ENCODE peak calls at places on chromosomes 6 and 20, in four cellular contexts. One of them, this sample, is unnamed.

GRCh38 chr6:11810039-11810541 is 31.5 kb upstream of the ADTRP start:
- DNase-seq in fibroblast of the aortic adventitia: peak; percentile 96
- DNase-seq in lower leg skin: peak; percentile 68
- DNase-seq in mesothelial cell of epicardium: no peak
- DNase-seq in this sample: no peak

GRCh38 chr6:69026243-69026642 is 391.2 kb downstream of the ADGRB3 start:
- DNase-seq in fibroblast of the aortic adventitia: peak; percentile 2
- DNase-seq in lower leg skin: no peak
- DNase-seq in mesothelial cell of epicardium: no peak
- DNase-seq in this sample: no peak

GRCh38 chr6:142387997-142388815 is 86.4 kb downstream of the ADGRG6 start:
- DNase-seq in fibroblast of the aortic adventitia: peak; percentile 81
- DNase-seq in mesothelial cell of epicardium: no peak
- DNase-seq in lower leg skin: no peak
- DNase-seq in this sample: no peak

GRCh38 chr6:145891126-145891525 is 73.0 kb downstream of the SHPRH start:
- DNase-seq in lower leg skin: no peak
- DNase-seq in mesothelial cell of epicardium: no peak
- DNase-seq in fibroblast of the aortic adventitia: peak; percentile 93
- DNase-seq in this sample: no peak

GRCh38 chr20:33209789-33210188 is 7.4 kb upstream of the BPIFA3 start:
- DNase-seq in mesothelial cell of epicardium: peak; percentile 75
- DNase-seq in lower leg skin: no peak
- DNase-seq in fibroblast of the aortic adventitia: peak; percentile 61
- DNase-seq in this sample: no peak

GRCh38 chr20:35106827-35107380 is 14.3 kb upstream of the TRPC4AP start:
- DNase-seq in fibroblast of the aortic adventitia: no peak
- DNase-seq in mesothelial cell of epicardium: no peak
- DNase-seq in lower leg skin: no peak
- DNase-seq in this sample: no peak

GRCh38 chr6:136784910-136785746 is 7.1 kb downstream of the MAP3K5 start:
- DNase-seq in lower leg skin: peak; percentile 35
- DNase-seq in fibroblast of the aortic adventitia: no peak
- DNase-seq in mesothelial cell of epicardium: no peak
- DNase-seq in this sample: no peak

GRCh38 chr6:3425574-3425973 is 31.3 kb downstream of the SLC22A23 start:
- DNase-seq in fibroblast of the aortic adventitia: no peak
- DNase-seq in lower leg skin: no peak
- DNase-seq in mesothelial cell of epicardium: no peak
- DNase-seq in this sample: no peak

GRCh38 chr6:37222992-37223391 is 34.6 kb upstream of the TBC1D22B start:
- DNase-seq in fibroblast of the aortic adventitia: no peak
- DNase-seq in lower leg skin: no peak
- DNase-seq in mesothelial cell of epicardium: no peak
- DNase-seq in this sample: no peak

GRCh38 chr20:48458601-48459385 is 369.0 kb downstream of the PREX1 start:
- DNase-seq in lower leg skin: no peak
- DNase-seq in fibroblast of the aortic adventitia: no peak
- DNase-seq in mesothelial cell of epicardium: no peak
- DNase-seq in this sample: no peak

GRCh38 chr6:20608371-20608770 is 74.1 kb downstream of the CDKAL1 start:
- DNase-seq in mesothelial cell of epicardium: no peak
- DNase-seq in fibroblast of the aortic adventitia: no peak
- DNase-seq in lower leg skin: no peak
- DNase-seq in this sample: no peak

GRCh38 chr6:38262041-38262440 is 377.7 kb downstream of the BTBD9 start:
- DNase-seq in mesothelial cell of epicardium: no peak
- DNase-seq in fibroblast of the aortic adventitia: peak; percentile 79
- DNase-seq in lower leg skin: no peak
- DNase-seq in this sample: no peak

GRCh38 chr6:68326762-68327161 is 308.3 kb upstream of the ADGRB3 start:
- DNase-seq in fibroblast of the aortic adventitia: no peak
- DNase-seq in lower leg skin: no peak
- DNase-seq in mesothelial cell of epicardium: no peak
- DNase-seq in this sample: no peak

GRCh38 chr6:35352735-35353134 is 10.4 kb downstream of the PPARD start:
- DNase-seq in fibroblast of the aortic adventitia: no peak
- DNase-seq in lower leg skin: no peak
- DNase-seq in mesothelial cell of epicardium: no peak
- DNase-seq in this sample: no peak

GRCh38 chr6:143545976-143546547 is 34.5 kb upstream of the FUCA2 start:
- DNase-seq in lower leg skin: no peak
- DNase-seq in fibroblast of the aortic adventitia: peak; percentile 40
- DNase-seq in mesothelial cell of epicardium: no peak
- DNase-seq in this sample: no peak

GRCh38 chr6:88848870-88849269 is 114.5 kb downstream of the RNGTT start:
- DNase-seq in fibroblast of the aortic adventitia: no peak
- DNase-seq in lower leg skin: no peak
- DNase-seq in mesothelial cell of epicardium: no peak
- DNase-seq in this sample: no peak

GRCh38 chr20:59850018-59850641 is 83.3 kb downstream of the SYCP2 start:
- DNase-seq in lower leg skin: no peak
- DNase-seq in fibroblast of the aortic adventitia: peak; percentile 45
- DNase-seq in mesothelial cell of epicardium: no peak
- DNase-seq in this sample: no peak

GRCh38 chr20:50980851-50981713 is 22.5 kb downstream of the MOCS3 start:
- DNase-seq in fibroblast of the aortic adventitia: peak; percentile 71
- DNase-seq in mesothelial cell of epicardium: peak; percentile 58
- DNase-seq in lower leg skin: no peak
- DNase-seq in this sample: no peak
- TF ChIP-seq CTCF in fibroblast of the aortic adventitia: peak; percentile 76
- TF ChIP-seq CTCF in mesothelial cell of epicardium: peak; percentile 89
- TF ChIP-seq CTCF in lower leg skin: no peak
- TF ChIP-seq CTCF in this sample: peak; percentile 86

GRCh38 chr20:54566224-54566750 is 90.9 kb downstream of the DOK5 start:
- DNase-seq in fibroblast of the aortic adventitia: peak; percentile 19
- DNase-seq in lower leg skin: no peak
- DNase-seq in mesothelial cell of epicardium: no peak
- DNase-seq in this sample: no peak

GRCh38 chr20:54570561-54570960 is 95.2 kb downstream of the DOK5 start:
- DNase-seq in fibroblast of the aortic adventitia: no peak
- DNase-seq in mesothelial cell of epicardium: no peak
- DNase-seq in lower leg skin: no peak
- DNase-seq in this sample: no peak

GRCh38 chr20:54559890-54560289 is 84.5 kb downstream of the DOK5 start:
- DNase-seq in fibroblast of the aortic adventitia: peak; percentile 15
- DNase-seq in lower leg skin: no peak
- DNase-seq in mesothelial cell of epicardium: no peak
- DNase-seq in this sample: no peak

GRCh38 chr20:54560357-54560756 is 85.0 kb downstream of the DOK5 start:
- DNase-seq in fibroblast of the aortic adventitia: peak; percentile 58
- DNase-seq in lower leg skin: no peak
- DNase-seq in mesothelial cell of epicardium: no peak
- DNase-seq in this sample: no peak

DNA sequence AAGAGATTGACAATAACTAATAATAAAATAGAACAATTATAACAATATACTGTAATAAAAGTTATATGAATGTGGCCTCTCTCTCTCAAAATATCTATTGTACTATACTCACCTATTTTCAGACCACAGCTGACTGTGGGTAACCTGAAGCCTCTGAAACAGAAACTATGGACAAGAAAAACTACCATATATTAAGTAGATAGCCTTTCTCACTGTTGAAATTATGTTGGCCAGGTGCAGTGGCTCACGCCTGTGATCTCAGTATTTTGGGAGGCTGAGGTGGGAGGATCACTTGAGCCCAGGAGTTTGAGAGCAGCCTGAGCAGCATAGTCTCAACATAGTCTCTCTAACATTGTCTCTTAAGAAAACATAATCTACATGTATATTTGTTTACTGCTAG is 89.9 kb downstream of the DOK5 start:
- DNase-seq in mesothelial cell of epicardium: no peak
- DNase-seq in lower leg skin: no peak
- DNase-seq in fibroblast of the aortic adventitia: no peak
- DNase-seq in this sample: no peak
- TF ChIP-seq CTCF in mesothelial cell of epicardium: no peak
- TF ChIP-seq CTCF in lower leg skin: no peak
- TF ChIP-seq CTCF in fibroblast of the aortic adventitia: no peak
- TF ChIP-seq CTCF in this sample: no peak

GRCh38 chr6:112311950-112312547 is 35.1 kb upstream of the RFPL4B start:
- DNase-seq in lower leg skin: no peak
- DNase-seq in mesothelial cell of epicardium: no peak
- DNase-seq in fibroblast of the aortic adventitia: peak; percentile 63
- DNase-seq in this sample: no peak
- TF ChIP-seq CTCF in lower leg skin: no peak
- TF ChIP-seq CTCF in mesothelial cell of epicardium: peak; percentile 77
- TF ChIP-seq CTCF in fibroblast of the aortic adventitia: peak; percentile 59
- TF ChIP-seq CTCF in this sample: peak; percentile 59

DNA sequence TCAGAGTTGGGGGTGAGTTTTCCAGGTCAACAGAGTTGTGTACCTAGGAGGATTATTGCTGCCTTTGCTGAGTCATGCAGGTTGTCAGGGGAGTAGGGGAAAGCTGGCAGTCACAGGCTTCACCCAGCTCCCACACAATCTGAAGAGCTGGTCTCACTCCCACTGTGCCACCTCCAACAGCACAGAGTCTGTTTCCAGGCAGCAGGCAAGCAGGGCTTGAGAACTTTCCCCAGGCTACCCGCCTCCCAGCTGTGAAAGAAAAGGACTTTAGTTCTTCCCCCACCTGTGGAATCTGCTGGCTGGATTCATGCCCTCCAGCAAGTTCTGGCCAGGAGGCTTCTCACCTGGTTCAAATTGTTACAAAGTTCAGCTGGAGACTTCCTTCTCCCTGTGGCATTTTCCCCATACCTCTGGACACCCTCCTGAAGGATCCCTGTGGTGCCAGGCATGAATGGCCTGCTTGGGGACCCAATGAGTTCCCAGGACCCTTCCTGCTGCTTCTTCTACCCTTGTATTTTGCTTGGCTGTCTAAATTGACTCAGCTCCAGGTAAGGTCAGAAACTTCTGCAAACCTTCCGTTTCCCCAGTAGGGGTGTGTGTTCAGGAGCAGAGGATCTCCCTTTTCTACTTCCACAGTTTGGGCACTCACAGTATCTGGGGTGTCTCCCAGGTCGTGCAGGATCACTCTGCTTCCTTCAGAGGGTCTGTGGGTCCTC is 378.1 kb upstream of the MAN1A1 start:
- DNase-seq in fibroblast of the aortic adventitia: no peak
- DNase-seq in mesothelial cell of epicardium: no peak
- DNase-seq in lower leg skin: no peak
- DNase-seq in this sample: no peak
- TF ChIP-seq CTCF in fibroblast of the aortic adventitia: no peak
- TF ChIP-seq CTCF in mesothelial cell of epicardium: no peak
- TF ChIP-seq CTCF in lower leg skin: no peak
- TF ChIP-seq CTCF in this sample: no peak

GRCh38 chr20:51386586-51386985 is 155.9 kb downstream of the NFATC2 start:
- DNase-seq in lower leg skin: no peak
- DNase-seq in mesothelial cell of epicardium: no peak
- DNase-seq in fibroblast of the aortic adventitia: no peak
- DNase-seq in this sample: no peak

GRCh38 chr20:51384854-51385253 is 157.7 kb downstream of the NFATC2 start:
- DNase-seq in lower leg skin: no peak
- DNase-seq in mesothelial cell of epicardium: no peak
- DNase-seq in fibroblast of the aortic adventitia: no peak
- DNase-seq in this sample: no peak

GRCh38 chr20:51387125-51387865 is 155.2 kb downstream of the NFATC2 start:
- DNase-seq in mesothelial cell of epicardium: no peak
- DNase-seq in lower leg skin: no peak
- DNase-seq in fibroblast of the aortic adventitia: no peak
- DNase-seq in this sample: no peak

GRCh38 chr20:51383891-51384510 is 158.5 kb downstream of the NFATC2 start:
- DNase-seq in lower leg skin: no peak
- DNase-seq in fibroblast of the aortic adventitia: no peak
- DNase-seq in mesothelial cell of epicardium: no peak
- DNase-seq in this sample: no peak

GRCh38 chr20:51385941-51386530 is 156.5 kb downstream of the NFATC2 start:
- DNase-seq in fibroblast of the aortic adventitia: peak; percentile 45
- DNase-seq in mesothelial cell of epicardium: no peak
- DNase-seq in lower leg skin: no peak
- DNase-seq in this sample: no peak
- TF ChIP-seq CTCF in fibroblast of the aortic adventitia: peak; percentile 63
- TF ChIP-seq CTCF in mesothelial cell of epicardium: peak; percentile 38
- TF ChIP-seq CTCF in lower leg skin: no peak
- TF ChIP-seq CTCF in this sample: peak; percentile 17

GRCh38 chr20:58471835-58472164 is 43.4 kb downstream of the APCDD1L start:
- DNase-seq in mesothelial cell of epicardium: no peak
- DNase-seq in lower leg skin: no peak
- DNase-seq in fibroblast of the aortic adventitia: no peak
- DNase-seq in this sample: no peak
- TF ChIP-seq CTCF in mesothelial cell of epicardium: no peak
- TF ChIP-seq CTCF in lower leg skin: no peak
- TF ChIP-seq CTCF in fibroblast of the aortic adventitia: no peak
- TF ChIP-seq CTCF in this sample: no peak

GRCh38 chr20:45325367-45325766 is 17.3 kb upstream of the MATN4 start:
- DNase-seq in fibroblast of the aortic adventitia: no peak
- DNase-seq in mesothelial cell of epicardium: no peak
- DNase-seq in lower leg skin: no peak
- DNase-seq in this sample: no peak

GRCh38 chr20:45318948-45319347 is 10.8 kb upstream of the MATN4 start:
- DNase-seq in mesothelial cell of epicardium: no peak
- DNase-seq in lower leg skin: no peak
- DNase-seq in fibroblast of the aortic adventitia: no peak
- DNase-seq in this sample: no peak

GRCh38 chr20:45320948-45321595 is 13.0 kb upstream of the MATN4 start:
- DNase-seq in lower leg skin: no peak
- DNase-seq in mesothelial cell of epicardium: no peak
- DNase-seq in fibroblast of the aortic adventitia: no peak
- DNase-seq in this sample: no peak

GRCh38 chr20:45323731-45324130 is 15.6 kb upstream of the MATN4 start:
- DNase-seq in mesothelial cell of epicardium: no peak
- DNase-seq in fibroblast of the aortic adventitia: no peak
- DNase-seq in lower leg skin: no peak
- DNase-seq in this sample: no peak

GRCh38 chr20:45322952-45323383 is 14.9 kb upstream of the MATN4 start:
- DNase-seq in lower leg skin: peak; percentile 68
- DNase-seq in fibroblast of the aortic adventitia: peak; percentile 39
- DNase-seq in mesothelial cell of epicardium: no peak
- DNase-seq in this sample: no peak
- TF ChIP-seq CTCF in lower leg skin: no peak
- TF ChIP-seq CTCF in fibroblast of the aortic adventitia: no peak
- TF ChIP-seq CTCF in mesothelial cell of epicardium: no peak
- TF ChIP-seq CTCF in this sample: peak; percentile 52

GRCh38 chr20:37411408-37412306 is 65.7 kb downstream of the SRC start:
- DNase-seq in mesothelial cell of epicardium: no peak
- DNase-seq in fibroblast of the aortic adventitia: no peak
- DNase-seq in lower leg skin: no peak
- DNase-seq in this sample: no peak
- TF ChIP-seq CTCF in mesothelial cell of epicardium: no peak
- TF ChIP-seq CTCF in fibroblast of the aortic adventitia: no peak
- TF ChIP-seq CTCF in lower leg skin: no peak
- TF ChIP-seq CTCF in this sample: no peak